ENCODE peak calls at places on chromosomes 13 and 19, in nine cellular contexts. G is pancreas, W is mammary epithelial cell, M is stomach, C is right cardiac atrium, B is endodermal cell, S is psoas muscle, Y is esophagus muscularis mucosa, P is GM23338. L is an unnamed sample. For H3K4me1, the result is how much of the 10 kb centered on the place peaks cover.

GRCh38 chr13:112970552-112971287 is 1.7 kb downstream of the MCF2L start:
- DNase-seq in S (no peak), W (no peak), B (no peak), M (no peak), C (no peak), P (no peak), G (no peak), Y (no peak), L (peak)

GRCh38 chr13:32001392-32001768 is 30.2 kb upstream of the FRY start:
- DNase-seq in B (peak), W (peak), P (peak), Y (no peak), C (no peak), G (peak), S (no peak), M (no peak), L (no peak)

GRCh38 chr13:29507356-29507755 is 88.1 kb downstream of the SLC7A1 start:
- DNase-seq in Y (no peak), G (peak), W (no peak), M (no peak), P (no peak), B (no peak), C (no peak), S (no peak), L (peak)

GRCh38 chr13:106475852-106476251 is 59.6 kb downstream of the EFNB2 start:
- DNase-seq in S (no peak), G (no peak), C (no peak), M (no peak), W (no peak), Y (no peak), B (no peak), P (no peak), L (no peak)

GRCh38 chr19:4503224-4504170 is 14.8 kb downstream of the PLIN4 start:
- DNase-seq in G (no peak), C (peak), Y (no peak), B (no peak), W (no peak), M (no peak), S (no peak), P (no peak), L (no peak)

GRCh38 chr19:10007366-10007765 is 2.9 kb downstream of the COL5A3 start:
- DNase-seq in M (no peak), C (peak), W (no peak), B (no peak), Y (peak), P (no peak), S (peak), G (no peak), L (no peak)

GRCh38 chr13:20457670-20458069 is 68.0 kb downstream of the CRYL1 start:
- DNase-seq in S (no peak), G (no peak), Y (peak), M (no peak), W (no peak), B (no peak), C (no peak), P (no peak), L (no peak)

GRCh38 chr13:44904982-44905381 is 84.3 kb downstream of the NUFIP1 start:
- DNase-seq in W (peak), M (peak), B (no peak), S (peak), Y (no peak), G (no peak), P (no peak), C (peak), L (no peak)

GRCh38 chr13:113176822-113177221 is 18.4 kb downstream of the PROZ start:
- DNase-seq in W (no peak), C (no peak), M (no peak), B (peak), S (no peak), G (no peak), P (no peak), Y (no peak), L (no peak)

GRCh38 chr13:40152145-40152544 is 496.7 kb downstream of the COG6 start:
- DNase-seq in G (no peak), P (no peak), S (no peak), B (no peak), Y (no peak), M (no peak), W (peak), C (no peak), L (no peak)

GRCh38 chr13:28744091-28744536 is 25.3 kb upstream of the SLC46A3 start:
- DNase-seq in W (no peak), Y (no peak), B (peak), G (no peak), M (no peak), P (peak), C (peak), S (no peak), L (no peak)

GRCh38 chr13:44125943-44126469 is 246.3 kb downstream of the LACC1 start:
- DNase-seq in S (no peak), C (no peak), Y (no peak), B (no peak), G (no peak), P (no peak), M (no peak), W (no peak), L (no peak)

GRCh38 chr13:99982741-99983400 is 1.3 kb downstream of the ZIC2 start:
- DNase-seq in Y (peak), G (no peak), P (peak), W (no peak), B (no peak), S (no peak), M (no peak), C (no peak), L (no peak)

GRCh38 chr13:98374750-98375149 is 197.7 kb upstream of the RNF113B start:
- DNase-seq in B (no peak), C (no peak), G (no peak), W (no peak), M (no peak), Y (peak), P (no peak), S (no peak), L (no peak)

GRCh38 chr19:29277107-29277506 is 64.2 kb upstream of the UQCRFS1 start:
- DNase-seq in S (no peak), P (peak), B (peak), M (no peak), Y (no peak), G (no peak), W (no peak), C (no peak), L (peak)

GRCh38 chr19:45339629-45340028 is 921 bp upstream of the KLC3 start:
- DNase-seq in Y (no peak), B (no peak), G (no peak), P (no peak), W (no peak), M (no peak), C (no peak), S (no peak), L (no peak)

GRCh38 chr19:45342911-45343310 is 2.4 kb downstream of the KLC3 start:
- DNase-seq in S (no peak), M (no peak), C (no peak), P (no peak), B (no peak), W (no peak), Y (no peak), G (no peak), L (no peak)

GRCh38 chr19:45340899-45341453 is 426 bp downstream of the KLC3 start:
- DNase-seq in G (peak), B (peak), W (peak), Y (no peak), S (no peak), M (no peak), C (no peak), P (peak), L (no peak)

GRCh38 chr19:45336696-45337251 is 3.8 kb upstream of the KLC3 start:
- DNase-seq in B (no peak), C (no peak), P (no peak), G (no peak), S (no peak), W (no peak), M (no peak), Y (no peak), L (no peak)

DNA sequence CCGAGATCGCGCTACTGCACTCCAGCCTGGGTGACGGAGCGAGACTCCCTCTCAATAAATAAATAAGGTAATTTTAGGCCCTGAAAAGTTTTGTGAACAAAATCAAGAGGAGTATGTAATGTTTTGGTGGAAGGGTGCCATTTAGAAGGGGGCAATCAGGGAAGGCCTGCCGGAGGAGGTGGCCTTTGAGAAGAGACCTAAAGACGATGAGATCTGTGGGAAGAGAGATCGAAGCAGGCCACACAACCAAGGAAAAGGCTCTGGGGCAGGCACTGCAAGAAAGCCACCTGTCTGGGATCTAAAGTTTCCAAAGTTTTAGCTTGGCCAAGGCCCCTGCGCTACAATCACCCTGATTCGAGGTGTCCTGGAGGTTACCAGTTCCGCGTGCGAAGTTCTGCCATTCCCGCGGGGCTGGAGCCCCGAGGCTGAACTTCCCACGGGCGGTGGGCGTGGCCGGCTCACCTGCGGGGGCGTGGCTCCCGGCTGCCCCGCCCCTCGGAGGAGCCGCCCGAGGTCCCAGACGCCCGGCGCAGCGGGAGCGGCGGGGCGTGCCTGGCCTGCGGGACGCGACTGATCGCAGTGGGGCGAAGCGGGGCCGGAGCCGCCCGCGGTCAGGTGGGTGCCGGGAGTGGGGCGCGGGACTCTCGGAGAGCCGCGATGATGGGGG is at the start of gene KLC3:
- DNase-seq in C (no peak), S (no peak), G (peak), W (peak), M (peak), P (peak), Y (no peak), B (peak), L (peak)
- H3K4me3 ChIP-seq in C (peak), S (peak), G (peak), W (peak), M (peak), P (peak), Y (peak), B (peak), L (peak)

DNA sequence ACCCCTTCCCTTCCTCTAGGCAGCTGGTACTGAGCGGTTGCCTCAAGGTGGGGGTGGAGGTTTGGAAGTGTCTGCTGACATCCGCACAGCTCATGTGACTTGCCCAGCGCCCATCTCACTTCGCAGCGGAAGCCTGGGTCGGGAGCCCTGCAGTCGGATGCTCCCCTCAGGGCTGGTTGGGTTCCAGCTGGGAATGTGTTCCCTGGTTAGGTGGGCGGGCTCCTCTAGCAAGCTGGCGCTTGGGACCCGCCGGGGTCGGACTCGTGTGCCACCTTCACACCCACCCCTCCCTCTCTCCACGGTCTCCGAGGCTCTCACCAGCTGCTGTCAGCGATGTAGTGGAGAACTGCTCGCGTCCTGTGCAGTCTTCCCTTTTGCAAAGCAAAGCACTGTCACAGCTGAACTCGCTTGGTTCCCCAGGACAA is 10.2 kb downstream of the PPP1R37 start:
- DNase-seq in C (no peak), S (no peak), G (no peak), W (no peak), B (peak), P (no peak), M (no peak), Y (no peak), L (peak)
- H3K4me1 ChIP-seq in C (under half), S (half or more), G (under half), W (under half), B (under half), P (under half), M (half or more), Y (half or more), L (under half)

GRCh38 chr19:33090179-33090578 is 9.2 kb downstream of the GPATCH1 start:
- DNase-seq in G (no peak), C (no peak), M (no peak), W (no peak), S (no peak), B (no peak), P (peak), Y (no peak), L (no peak)
- H3K4me3 ChIP-seq in G (no peak), C (no peak), M (no peak), W (no peak), S (no peak), B (no peak), P (no peak), Y (no peak), L (no peak)

DNA sequence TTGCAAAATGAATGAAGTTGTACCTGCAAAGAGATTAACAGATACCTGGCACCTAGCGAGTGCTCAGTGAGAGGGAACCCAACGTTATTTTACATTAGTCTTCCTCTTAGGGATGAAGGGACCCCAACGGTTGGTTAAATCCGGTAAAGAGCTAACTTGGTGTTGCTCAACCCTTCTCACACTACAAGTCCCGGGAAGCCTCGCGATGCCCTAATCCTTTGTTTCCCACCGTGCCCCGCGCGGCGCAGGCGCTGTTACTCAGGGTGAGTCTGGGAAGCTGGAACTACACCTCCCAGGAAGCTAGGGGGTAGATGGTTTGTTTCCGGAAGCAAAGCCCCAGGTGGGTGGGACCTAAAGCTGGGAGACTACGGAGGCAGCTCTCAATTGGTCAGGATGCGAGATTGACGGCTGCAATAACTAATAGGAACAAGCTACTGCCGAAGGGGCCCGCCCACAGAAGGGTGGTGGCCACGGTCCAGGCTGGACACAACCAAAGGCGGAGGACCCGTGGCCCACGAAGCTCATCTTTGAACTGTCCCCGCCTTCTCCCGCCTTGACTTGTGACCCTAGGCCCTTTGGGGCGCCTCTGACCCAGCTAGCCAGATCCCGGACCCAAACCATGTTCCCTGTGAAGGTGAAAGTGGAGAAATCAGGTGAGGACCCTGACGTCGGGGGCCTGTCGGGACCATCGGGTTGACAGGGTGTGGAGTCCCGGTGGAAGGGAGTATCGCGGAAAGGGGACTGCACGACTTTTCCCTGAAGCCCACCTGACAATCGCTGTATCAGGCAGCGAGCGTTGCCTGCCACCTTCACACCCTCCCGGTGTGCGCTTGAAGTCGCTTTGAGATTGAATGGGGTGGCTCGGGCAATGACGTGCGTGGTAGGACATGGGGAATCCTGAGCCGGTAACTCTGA is at the start of gene LIN37:
- DNase-seq in G (peak), B (peak), S (peak), Y (peak), W (peak), P (peak), M (peak), C (peak), L (peak)
- H3K4me1 ChIP-seq in G (under half), B (under half), S (under half), Y (half or more), W (under half), P (under half), M (half or more), C (under half), L (half or more)

DNA sequence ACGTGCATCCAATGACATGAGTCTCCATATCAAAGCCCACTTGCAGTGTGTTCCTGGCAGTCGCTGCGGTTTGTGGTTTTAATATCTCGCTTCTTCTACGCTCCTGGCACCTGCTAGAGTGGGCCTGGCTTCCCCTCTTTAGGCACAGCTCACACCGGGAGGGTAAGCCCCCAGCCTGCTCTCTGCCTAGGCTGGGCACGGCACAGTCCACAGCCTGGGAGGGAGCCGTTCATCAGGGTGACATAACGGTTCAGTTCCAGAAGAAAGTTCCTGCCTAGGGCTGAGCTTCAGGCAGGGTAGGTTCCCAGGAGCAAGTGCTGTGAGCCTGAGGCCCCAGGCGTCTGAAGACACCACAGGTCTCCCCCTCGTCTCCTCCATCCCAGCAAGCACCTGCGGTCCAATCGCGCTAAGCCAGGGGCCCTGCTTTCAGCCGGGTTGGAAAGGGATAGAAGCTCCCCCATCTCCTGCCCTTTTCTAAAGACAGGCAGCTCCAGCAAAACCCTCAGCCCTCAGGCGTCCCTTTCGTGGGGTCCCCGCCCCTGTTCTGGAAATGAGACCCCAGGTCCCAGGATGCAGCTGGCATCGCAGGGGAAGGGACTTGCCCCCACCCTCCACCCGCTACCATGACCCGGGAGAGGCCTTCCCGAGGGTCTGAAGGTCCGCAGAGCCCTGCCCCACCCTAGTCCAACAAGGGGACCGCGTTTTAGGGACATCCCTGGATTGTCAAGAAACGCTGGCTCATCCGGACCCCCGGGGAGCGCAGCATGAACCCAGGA is 121.6 kb upstream of the ZNF507 start:
- DNase-seq in S (no peak), C (no peak), B (no peak), G (no peak), P (peak), Y (no peak), W (peak), M (no peak), L (no peak)
- H3K4me3 ChIP-seq in S (no peak), C (peak), B (peak), G (no peak), P (peak), Y (no peak), W (no peak), M (no peak), L (peak)

DNA sequence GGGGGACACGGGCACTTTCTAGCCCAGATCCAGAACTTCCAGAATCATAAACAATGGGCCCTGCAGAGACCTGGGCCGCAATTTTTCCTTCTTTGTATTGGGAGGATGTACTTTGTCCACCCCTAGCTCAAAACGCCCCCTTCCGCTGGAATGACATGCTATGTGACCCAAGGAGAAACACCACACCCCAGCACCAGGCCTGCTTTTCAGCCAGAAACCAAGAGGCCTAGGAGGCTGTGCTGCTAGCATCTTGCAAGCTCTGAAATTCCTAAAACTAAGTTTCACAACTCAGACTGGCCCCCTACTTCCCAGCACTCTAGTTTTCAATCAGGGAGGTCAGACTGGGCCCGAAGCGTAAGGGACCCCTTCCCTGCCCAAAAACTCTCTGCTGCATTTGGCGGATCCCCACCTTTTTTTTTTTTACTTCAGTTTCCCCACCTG is 538 bp downstream of the LSM4 start:
- DNase-seq in G (no peak), M (peak), B (peak), C (peak), S (peak), Y (no peak), P (peak), W (no peak), L (no peak)
- H3K4me1 ChIP-seq in G (under half), M (half or more), B (under half), C (under half), S (under half), Y (half or more), P (under half), W (under half), L (half or more)

GRCh38 chr19:1244693-1245451 is 3.3 kb downstream of the ATP5F1D start:
- DNase-seq in B (no peak), S (peak), G (peak), C (peak), P (no peak), W (no peak), Y (no peak), M (peak), L (peak)
- H3K4me3 ChIP-seq in B (no peak), S (peak), G (peak), C (peak), P (no peak), W (no peak), Y (peak), M (peak), L (peak)